ENCODE peak calls at places on chromosome 5, in seven cellular contexts. Q, D, G, A, R, P and S are unnamed samples.

GRCh38 chr5:175384724-175385552 is 59.0 kb downstream of the DRD1 start:
- DNase-seq in Q (no peak), D (no peak), G (no peak), A (no peak), R (no peak), P (peak; percentile 19), S (no peak)

GRCh38 chr5:43110606-43111170 is 10.0 kb upstream of the ZNF131 start:
- DNase-seq in Q (no peak), D (no peak), G (no peak), A (no peak), R (peak; percentile 16), P (no peak), S (no peak)

GRCh38 chr5:122846051-122846567 is 696 bp downstream of the SNX24 start:
- DNase-seq in Q (no peak), D (no peak), G (peak; percentile 71), A (no peak), R (no peak), P (peak; percentile 58), S (peak; percentile 87)

GRCh38 chr5:103800728-103801127 is 238.1 kb upstream of the NUDT12 start:
- DNase-seq in Q (no peak), D (peak; percentile 2), G (peak; percentile 46), A (no peak), R (no peak), P (peak; percentile 22), S (peak; percentile 63)

GRCh38 chr5:168013546-168013945 is 277.9 kb upstream of the WWC1 start:
- DNase-seq in Q (no peak), D (no peak), G (no peak), A (no peak), R (no peak), P (no peak), S (no peak)

GRCh38 chr5:133389066-133389590 is 223.2 kb downstream of the FSTL4 start:
- DNase-seq in Q (no peak), D (no peak), G (no peak), A (no peak), R (no peak), P (no peak), S (no peak)

GRCh38 chr5:65209341-65209740 is 272.4 kb downstream of the ADAMTS6 start:
- DNase-seq in Q (no peak), D (peak; percentile 88), G (peak; percentile 86), A (no peak), R (no peak), P (peak; percentile 94), S (peak; percentile 97)

GRCh38 chr5:56669534-56670483 is 145.5 kb upstream of the MAP3K1 start:
- DNase-seq in Q (peak; percentile 66), D (no peak), G (no peak), A (no peak), R (no peak), P (no peak), S (peak; percentile 41)

GRCh38 chr5:132011561-132012384 is at the start of gene ACSL6:
- DNase-seq in Q (peak; percentile 61), D (no peak), G (no peak), A (peak; percentile 64), R (no peak), P (no peak), S (no peak)

GRCh38 chr5:136328097-136328496 is 37.2 kb downstream of the TRPC7 start:
- DNase-seq in Q (no peak), D (no peak), G (no peak), A (no peak), R (no peak), P (no peak), S (no peak)

GRCh38 chr5:168174376-168174775 is 117.1 kb upstream of the WWC1 start:
- DNase-seq in Q (no peak), D (no peak), G (no peak), A (peak; percentile 26), R (no peak), P (no peak), S (no peak)

GRCh38 chr5:96796434-96796833 is 11.3 kb downstream of the ERAP1 start:
- DNase-seq in Q (no peak), D (no peak), G (no peak), A (no peak), R (no peak), P (no peak), S (no peak)

GRCh38 chr5:30764704-30765103 is 428.8 kb upstream of the CDH6 start:
- DNase-seq in Q (no peak), D (no peak), G (peak; percentile 33), A (no peak), R (no peak), P (peak; percentile 59), S (no peak)

GRCh38 chr5:30765227-30765626 is 428.3 kb upstream of the CDH6 start:
- DNase-seq in Q (no peak), D (no peak), G (peak; percentile 57), A (no peak), R (no peak), P (peak; percentile 73), S (no peak)

DNA sequence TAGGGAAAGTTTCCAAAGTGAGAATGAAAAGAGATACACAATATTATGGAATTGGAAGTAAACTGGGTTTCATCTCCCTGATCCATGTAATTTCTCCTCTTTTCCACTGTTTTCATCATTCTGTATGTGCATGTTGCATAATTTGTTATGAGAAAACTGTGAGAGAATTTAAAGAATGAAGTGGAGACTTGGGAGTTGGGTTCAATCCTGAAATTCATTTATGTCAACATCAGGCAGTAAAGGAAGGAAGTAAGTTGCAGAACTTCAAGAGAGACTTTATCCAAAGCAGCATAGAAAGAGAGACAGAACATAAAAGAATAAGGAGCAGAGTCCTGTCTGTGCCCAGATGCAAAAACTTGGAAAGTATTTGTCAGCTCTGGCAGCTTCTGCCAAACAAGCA is 425.4 kb upstream of the CDH6 start:
- DNase-seq in Q (no peak), D (no peak), G (peak; percentile 62), A (no peak), R (no peak), P (no peak), S (no peak)
- H3K4me3 ChIP-seq in Q (no peak overlapping the region), D (no peak overlapping the region), G (no peak overlapping the region), A (no peak overlapping the region), R (no peak overlapping the region), P (no peak overlapping the region), S (no peak overlapping the region)

GRCh38 chr5:10740384-10740783 is 20.6 kb downstream of the DAP start:
- DNase-seq in Q (no peak), D (no peak), G (no peak), A (no peak), R (no peak), P (no peak), S (no peak)
- TF ChIP-seq CTCF in Q (no peak), D (no peak), G (no peak), A (no peak), R (no peak), P (no peak), S (no peak)

DNA sequence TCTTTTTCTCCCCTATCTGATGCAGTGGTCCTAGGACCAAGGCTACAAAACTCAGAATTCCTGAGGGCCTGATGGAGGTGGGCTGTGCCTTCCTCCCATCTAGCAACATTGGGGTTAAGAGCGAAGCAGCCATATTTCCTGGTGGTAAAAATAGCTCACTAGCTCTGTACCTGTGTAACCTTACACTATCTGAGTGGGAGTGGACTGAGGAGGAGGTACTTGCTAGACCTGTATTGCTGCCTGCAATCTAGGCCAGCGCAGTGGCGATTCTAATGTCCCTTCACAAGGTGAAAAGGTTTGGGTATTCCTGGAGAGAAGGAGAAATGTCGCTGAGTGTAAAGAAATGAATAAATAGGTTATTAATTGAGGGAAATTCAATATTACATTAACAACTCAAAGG is 80.2 kb upstream of the LIFR start:
- DNase-seq in Q (peak; percentile 56), D (no peak), G (no peak), A (no peak), R (peak; percentile 57), P (no peak), S (no peak)
- H3K4me3 ChIP-seq in Q (no peak overlapping the region), D (no peak overlapping the region), G (no peak overlapping the region), A (no peak overlapping the region), R (no peak overlapping the region), P (no peak overlapping the region), S (no peak overlapping the region)

GRCh38 chr5:142982821-142983200 is 212.6 kb downstream of the ARHGAP26 start:
- DNase-seq in Q (no peak), D (no peak), G (no peak), A (no peak), R (no peak), P (no peak), S (no peak)
- TF ChIP-seq CTCF in Q (no peak), D (no peak), G (no peak), A (no peak), R (peak; percentile 39), P (peak; percentile 4), S (no peak)

DNA sequence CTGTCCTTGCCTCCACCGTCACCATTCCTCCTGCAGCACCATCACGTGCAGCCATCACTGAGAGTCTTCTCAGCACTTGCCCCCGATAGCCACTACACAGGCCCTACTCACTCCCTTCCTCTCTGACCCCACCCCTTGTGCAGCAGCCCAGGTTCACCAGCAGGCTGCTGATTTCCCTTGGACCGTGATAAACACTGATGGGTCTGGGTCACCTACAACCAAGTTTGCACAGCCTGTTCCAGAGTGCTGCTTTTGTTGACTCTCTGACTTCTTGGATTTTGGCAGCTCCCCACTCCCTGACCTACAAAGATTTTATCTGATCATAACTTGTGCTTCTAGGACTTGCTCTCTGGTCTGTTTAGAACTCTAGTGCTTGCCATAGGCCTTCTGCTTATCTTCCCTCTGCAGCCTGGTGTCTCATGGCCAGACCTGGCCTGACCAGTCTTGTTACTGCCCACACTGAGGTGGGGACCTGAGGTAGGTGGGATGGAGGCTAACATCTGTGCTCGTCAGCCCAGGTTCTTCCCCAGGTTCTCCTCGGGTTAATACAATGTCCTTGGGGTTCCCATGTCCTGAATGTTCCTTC is 109.3 kb downstream of the TARS1 start:
- DNase-seq in Q (no peak), D (no peak), G (no peak), A (no peak), R (no peak), P (no peak), S (no peak)
- H3K4me3 ChIP-seq in Q (no peak overlapping the region), D (no peak overlapping the region), G (no peak overlapping the region), A (no peak overlapping the region), R (no peak overlapping the region), P (no peak overlapping the region), S (no peak overlapping the region)